ENCODE peak calls at places on chromosomes 11 and 22, in eight cellular contexts. M is substantia nigra; Z is fibroblast of gingiva; H is T1000; P is GM12891; C is naive thymus-derived CD8-positive, alpha-beta T cell; I is activated T-cell treated with anti-CD3 and anti-CD28 coated beads for 1 hour; A is HS-27A. D is an unnamed sample.

GRCh38 chr11:1039481-1040427 is 3.2 kb upstream of the MUC6 start:
- DNase-seq in M (no peak), Z (no peak), H (no peak), P (no peak), C (no peak), I (no peak), A (no peak), D (no peak)

GRCh38 chr11:10350341-10350740 is 45.5 kb downstream of the ADM start:
- DNase-seq in M (no peak), Z (peak; percentile 66), H (peak; percentile 44), P (no peak), C (no peak), I (no peak), A (peak; percentile 84), D (no peak)

GRCh38 chr22:24554316-24555159 is at the start of gene GUCD1:
- DNase-seq in M (no peak), Z (peak; percentile 49), H (no peak), P (no peak), C (no peak), I (peak; percentile 9), A (peak; percentile 22), D (no peak)

GRCh38 chr22:27461470-27461869 is 340.1 kb downstream of the MN1 start:
- DNase-seq in M (no peak), Z (peak; percentile 78), H (peak; percentile 15), P (no peak), C (no peak), I (no peak), A (peak; percentile 96), D (peak; percentile 34)

GRCh38 chr11:79087238-79087956 is 353.4 kb downstream of the TENM4 start:
- DNase-seq in M (no peak), Z (peak; percentile 45), H (no peak), P (no peak), C (no peak), I (no peak), A (peak; percentile 8), D (no peak)

GRCh38 chr11:56932572-56933235 is 56.0 kb upstream of the OR5AK2 start:
- DNase-seq in M (no peak), Z (no peak), H (peak; percentile 67), P (no peak), C (no peak), I (no peak), A (no peak), D (no peak)

GRCh38 chr11:70762810-70763209 is 364.5 kb downstream of the CTTN start:
- DNase-seq in M (no peak), Z (no peak), H (no peak), P (no peak), C (no peak), I (no peak), A (no peak), D (no peak)

GRCh38 chr22:22666307-22667091 is 22.1 kb downstream of the GGTLC2 start:
- DNase-seq in M (no peak), Z (peak; percentile 55), H (no peak), P (peak; percentile 25), C (peak; percentile 5), I (no peak), A (no peak), D (no peak)

GRCh38 chr11:44609783-44610155 is 44.3 kb downstream of the CD82 start:
- DNase-seq in M (no peak), Z (no peak), H (no peak), P (no peak), C (no peak), I (no peak), A (no peak), D (no peak)

GRCh38 chr11:64023731-64024710 is 11.7 kb upstream of the FLRT1 start:
- DNase-seq in M (no peak), Z (no peak), H (no peak), P (no peak), C (no peak), I (no peak), A (no peak), D (no peak)

GRCh38 chr11:85889676-85890579 is 34.7 kb downstream of the CCDC83 start:
- DNase-seq in M (no peak), Z (peak; percentile 37), H (peak; percentile 18), P (no peak), C (no peak), I (no peak), A (peak; percentile 41), D (no peak)

GRCh38 chr11:113475160-113475761 is at the start of gene DRD2:
- DNase-seq in M (no peak), Z (no peak), H (no peak), P (no peak), C (no peak), I (no peak), A (no peak), D (no peak)

GRCh38 chr22:17733484-17733883 is 40.8 kb downstream of the BID start:
- DNase-seq in M (no peak), Z (peak; percentile 27), H (no peak), P (no peak), C (no peak), I (no peak), A (no peak), D (no peak)

GRCh38 chr22:37193629-37194191 is 5.7 kb upstream of the C1QTNF6 start:
- DNase-seq in M (no peak), Z (peak; percentile 15), H (no peak), P (no peak), C (peak; percentile 48), I (no peak), A (no peak), D (no peak)

GRCh38 chr22:45101828-45102227 is 61.9 kb upstream of the NUP50 start:
- DNase-seq in M (no peak), Z (peak; percentile 72), H (no peak), P (no peak), C (peak; percentile 7), I (no peak), A (no peak), D (no peak)

GRCh38 chr11:128942807-128943430 is at the start of gene TP53AIP1:
- DNase-seq in M (no peak), Z (no peak), H (no peak), P (no peak), C (no peak), I (no peak), A (no peak), D (no peak)

D was measured in amniotic stem cell.